ENCODE peak calls at places on chromosomes 16 and 17, in four cellular contexts. One of them, this sample, is unnamed.

GRCh38 chr16:72189865-72190371 is 18.0 kb upstream of the PMFBP1 start:
- DNase-seq in iPS DF 6.9: no peak
- DNase-seq in CD8-positive, alpha-beta memory T cell: no peak
- DNase-seq in CD8-positive, alpha-beta T cell: no peak
- DNase-seq in this sample: peak; percentile 18

GRCh38 chr17:16973760-16974540 is 2.0 kb upstream of the TNFRSF13B start:
- DNase-seq in iPS DF 6.9: no peak
- DNase-seq in CD8-positive, alpha-beta memory T cell: no peak
- DNase-seq in CD8-positive, alpha-beta T cell: no peak
- DNase-seq in this sample: no peak

GRCh38 chr17:72754513-72754912 is 338.0 kb downstream of the SLC39A11 start:
- DNase-seq in iPS DF 6.9: no peak
- DNase-seq in CD8-positive, alpha-beta memory T cell: no peak
- DNase-seq in CD8-positive, alpha-beta T cell: no peak
- DNase-seq in this sample: no peak

GRCh38 chr16:58280846-58281301 is 14.0 kb downstream of the PRSS54 start:
- DNase-seq in iPS DF 6.9: no peak
- DNase-seq in CD8-positive, alpha-beta memory T cell: no peak
- DNase-seq in CD8-positive, alpha-beta T cell: no peak
- DNase-seq in this sample: peak; percentile 22

GRCh38 chr16:25135239-25135878 is 23.8 kb downstream of the LCMT1 start:
- DNase-seq in iPS DF 6.9: no peak
- DNase-seq in CD8-positive, alpha-beta memory T cell: no peak
- DNase-seq in CD8-positive, alpha-beta T cell: no peak
- DNase-seq in this sample: no peak

GRCh38 chr16:55323637-55324490 is at the start of gene IRX6:
- DNase-seq in iPS DF 6.9: no peak
- DNase-seq in CD8-positive, alpha-beta memory T cell: no peak
- DNase-seq in CD8-positive, alpha-beta T cell: no peak
- DNase-seq in this sample: peak; percentile 94

GRCh38 chr17:61403846-61404701 is 4.4 kb downstream of the TBX2 start:
- DNase-seq in iPS DF 6.9: no peak
- DNase-seq in CD8-positive, alpha-beta memory T cell: no peak
- DNase-seq in CD8-positive, alpha-beta T cell: no peak
- DNase-seq in this sample: no peak

GRCh38 chr17:40499551-40500189 is 1.8 kb downstream of the TNS4 start:
- DNase-seq in iPS DF 6.9: no peak
- DNase-seq in CD8-positive, alpha-beta memory T cell: no peak
- DNase-seq in CD8-positive, alpha-beta T cell: no peak
- DNase-seq in this sample: peak; percentile 94

GRCh38 chr17:20035501-20035900 is 26.3 kb downstream of the SPECC1 start:
- DNase-seq in iPS DF 6.9: no peak
- DNase-seq in CD8-positive, alpha-beta memory T cell: no peak
- DNase-seq in CD8-positive, alpha-beta T cell: no peak
- DNase-seq in this sample: no peak

GRCh38 chr17:50903604-50904521 is 37.7 kb upstream of the TOB1 start:
- DNase-seq in iPS DF 6.9: no peak
- DNase-seq in CD8-positive, alpha-beta memory T cell: peak; percentile 70
- DNase-seq in CD8-positive, alpha-beta T cell: peak; percentile 46
- DNase-seq in this sample: no peak

GRCh38 chr17:47611372-47612350 is 38.1 kb upstream of the KPNB1 start:
- DNase-seq in iPS DF 6.9: no peak
- DNase-seq in CD8-positive, alpha-beta memory T cell: no peak
- DNase-seq in CD8-positive, alpha-beta T cell: no peak
- DNase-seq in this sample: no peak

GRCh38 chr17:50020841-50021599 is 26.0 kb upstream of the DLX3 start:
- DNase-seq in iPS DF 6.9: no peak
- DNase-seq in CD8-positive, alpha-beta memory T cell: no peak
- DNase-seq in CD8-positive, alpha-beta T cell: no peak
- DNase-seq in this sample: no peak

GRCh38 chr16:17461951-17462729 is 8.6 kb downstream of the XYLT1 start:
- DNase-seq in iPS DF 6.9: no peak
- DNase-seq in CD8-positive, alpha-beta memory T cell: no peak
- DNase-seq in CD8-positive, alpha-beta T cell: no peak
- DNase-seq in this sample: peak; percentile 86

GRCh38 chr17:72244494-72244893 is 123.7 kb downstream of the SOX9 start:
- DNase-seq in iPS DF 6.9: no peak
- DNase-seq in CD8-positive, alpha-beta memory T cell: no peak
- DNase-seq in CD8-positive, alpha-beta T cell: no peak
- DNase-seq in this sample: no peak

DNA sequence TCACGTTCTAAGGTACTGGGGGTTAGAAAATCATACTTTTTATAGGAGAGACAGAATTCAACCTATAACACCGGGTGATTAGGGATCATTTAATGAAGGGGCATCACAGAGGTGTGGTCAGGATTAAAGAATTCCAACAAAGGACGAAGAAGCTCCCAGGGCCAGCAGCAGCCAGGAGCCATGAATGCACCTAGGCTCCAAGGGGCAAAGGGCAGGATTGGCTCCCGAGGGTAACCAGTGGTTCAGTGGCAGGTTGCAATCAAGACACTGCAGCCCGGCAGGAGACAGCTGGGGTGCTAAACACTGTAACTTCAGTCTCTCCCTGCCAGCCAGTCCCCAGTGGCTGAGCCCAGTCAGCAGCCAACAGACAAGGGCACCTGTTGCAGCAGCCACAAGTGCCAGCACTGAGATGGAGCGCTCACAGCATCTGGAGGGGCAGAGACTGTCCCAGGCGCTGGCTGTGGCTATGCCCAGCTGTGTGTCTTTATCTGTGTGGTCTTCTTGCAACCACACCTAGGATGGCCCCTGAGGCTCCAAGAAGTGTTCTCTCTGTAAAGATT is 23.9 kb downstream of the DHRS7C start:
- DNase-seq in iPS DF 6.9: no peak
- DNase-seq in CD8-positive, alpha-beta memory T cell: no peak
- DNase-seq in CD8-positive, alpha-beta T cell: no peak
- DNase-seq in this sample: no peak
- H3K27ac ChIP-seq in iPS DF 6.9: no peak overlapping the region
- H3K27ac ChIP-seq in CD8-positive, alpha-beta memory T cell: no peak overlapping the region
- H3K27ac ChIP-seq in CD8-positive, alpha-beta T cell: no peak overlapping the region
- H3K27ac ChIP-seq in this sample: no peak overlapping the region

GRCh38 chr17:7834891-7835817 is 1.1 kb downstream of the KDM6B start:
- DNase-seq in iPS DF 6.9: no peak
- DNase-seq in CD8-positive, alpha-beta memory T cell: peak; percentile 88
- DNase-seq in CD8-positive, alpha-beta T cell: peak; percentile 90
- DNase-seq in this sample: peak; percentile 100

GRCh38 chr17:7834554-7834890 is 505 bp downstream of the KDM6B start:
- DNase-seq in iPS DF 6.9: no peak
- DNase-seq in CD8-positive, alpha-beta memory T cell: no peak
- DNase-seq in CD8-positive, alpha-beta T cell: peak; percentile 60
- DNase-seq in this sample: no peak

GRCh38 chr17:7833795-7834553 is at the start of gene KDM6B:
- DNase-seq in iPS DF 6.9: no peak
- DNase-seq in CD8-positive, alpha-beta memory T cell: peak; percentile 88
- DNase-seq in CD8-positive, alpha-beta T cell: peak; percentile 87
- DNase-seq in this sample: peak; percentile 94

GRCh38 chr17:7832431-7832830 is 1.6 kb upstream of the KDM6B start:
- DNase-seq in iPS DF 6.9: no peak
- DNase-seq in CD8-positive, alpha-beta memory T cell: no peak
- DNase-seq in CD8-positive, alpha-beta T cell: no peak
- DNase-seq in this sample: no peak

GRCh38 chr17:7833011-7833794 is 814 bp upstream of the KDM6B start:
- DNase-seq in iPS DF 6.9: no peak
- DNase-seq in CD8-positive, alpha-beta memory T cell: no peak
- DNase-seq in CD8-positive, alpha-beta T cell: no peak
- DNase-seq in this sample: no peak
- H3K27ac ChIP-seq in iPS DF 6.9: no peak overlapping the region
- H3K27ac ChIP-seq in CD8-positive, alpha-beta memory T cell: no peak overlapping the region
- H3K27ac ChIP-seq in CD8-positive, alpha-beta T cell: no peak overlapping the region
- H3K27ac ChIP-seq in this sample: no peak overlapping the region

GRCh38 chr16:69618721-69619120 is 53.0 kb downstream of the NFAT5 start:
- DNase-seq in iPS DF 6.9: no peak
- DNase-seq in CD8-positive, alpha-beta memory T cell: no peak
- DNase-seq in CD8-positive, alpha-beta T cell: no peak
- DNase-seq in this sample: no peak
- H3K27ac ChIP-seq in iPS DF 6.9: no peak overlapping the region
- H3K27ac ChIP-seq in CD8-positive, alpha-beta memory T cell: no peak overlapping the region
- H3K27ac ChIP-seq in CD8-positive, alpha-beta T cell: no peak overlapping the region
- H3K27ac ChIP-seq in this sample: no peak overlapping the region

GRCh38 chr17:78266771-78267170 is 35.3 kb downstream of the TMEM235 start:
- DNase-seq in iPS DF 6.9: no peak
- DNase-seq in CD8-positive, alpha-beta memory T cell: no peak
- DNase-seq in CD8-positive, alpha-beta T cell: no peak
- DNase-seq in this sample: no peak

GRCh38 chr17:78267257-78268073 is 36.0 kb downstream of the TMEM235 start:
- DNase-seq in iPS DF 6.9: no peak
- DNase-seq in CD8-positive, alpha-beta memory T cell: no peak
- DNase-seq in CD8-positive, alpha-beta T cell: no peak
- DNase-seq in this sample: no peak

GRCh38 chr17:78268960-78269892 is 37.8 kb downstream of the TMEM235 start:
- DNase-seq in iPS DF 6.9: no peak
- DNase-seq in CD8-positive, alpha-beta memory T cell: no peak
- DNase-seq in CD8-positive, alpha-beta T cell: no peak
- DNase-seq in this sample: peak; percentile 69

GRCh38 chr17:78269893-78270490 is 38.6 kb downstream of the TMEM235 start:
- DNase-seq in iPS DF 6.9: no peak
- DNase-seq in CD8-positive, alpha-beta memory T cell: no peak
- DNase-seq in CD8-positive, alpha-beta T cell: no peak
- DNase-seq in this sample: peak; percentile 51

GRCh38 chr17:78268191-78268874 is 36.9 kb downstream of the TMEM235 start:
- DNase-seq in iPS DF 6.9: no peak
- DNase-seq in CD8-positive, alpha-beta memory T cell: no peak
- DNase-seq in CD8-positive, alpha-beta T cell: no peak
- DNase-seq in this sample: no peak
- H3K27ac ChIP-seq in iPS DF 6.9: no peak overlapping the region
- H3K27ac ChIP-seq in CD8-positive, alpha-beta memory T cell: no peak overlapping the region
- H3K27ac ChIP-seq in CD8-positive, alpha-beta T cell: no peak overlapping the region
- H3K27ac ChIP-seq in this sample: peak overlapping the region; percentile 10

DNA sequence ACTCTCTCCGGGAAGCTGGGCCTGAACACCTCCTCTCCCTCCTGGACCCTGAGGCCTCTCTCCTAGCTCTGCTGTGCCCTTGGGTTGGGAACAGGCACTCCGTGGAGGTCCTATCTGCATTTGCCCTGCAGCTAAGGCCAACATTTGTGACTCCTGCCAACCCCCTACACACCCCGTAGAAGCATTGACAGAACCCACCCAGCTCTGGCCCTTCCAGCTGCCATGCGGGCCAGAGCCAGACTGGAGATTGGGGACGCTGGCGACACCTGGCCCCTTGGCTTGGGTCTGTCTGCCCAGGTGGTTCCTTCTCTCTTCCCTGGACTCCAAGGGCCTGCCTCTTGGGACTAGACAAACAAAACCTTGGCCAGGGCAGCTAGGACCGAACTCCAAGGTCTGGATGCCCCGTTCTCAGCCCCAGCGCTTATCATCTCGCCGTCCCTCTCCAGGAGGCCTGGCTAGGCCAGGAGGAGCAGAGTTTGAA is 644 bp upstream of the RHBDF2 start:
- DNase-seq in iPS DF 6.9: no peak
- DNase-seq in CD8-positive, alpha-beta memory T cell: no peak
- DNase-seq in CD8-positive, alpha-beta T cell: no peak
- DNase-seq in this sample: peak; percentile 33
- H3K27ac ChIP-seq in iPS DF 6.9: no peak overlapping the region
- H3K27ac ChIP-seq in CD8-positive, alpha-beta memory T cell: peak overlapping the region; percentile 51
- H3K27ac ChIP-seq in CD8-positive, alpha-beta T cell: peak overlapping the region; percentile 73
- H3K27ac ChIP-seq in this sample: no peak overlapping the region

DNA sequence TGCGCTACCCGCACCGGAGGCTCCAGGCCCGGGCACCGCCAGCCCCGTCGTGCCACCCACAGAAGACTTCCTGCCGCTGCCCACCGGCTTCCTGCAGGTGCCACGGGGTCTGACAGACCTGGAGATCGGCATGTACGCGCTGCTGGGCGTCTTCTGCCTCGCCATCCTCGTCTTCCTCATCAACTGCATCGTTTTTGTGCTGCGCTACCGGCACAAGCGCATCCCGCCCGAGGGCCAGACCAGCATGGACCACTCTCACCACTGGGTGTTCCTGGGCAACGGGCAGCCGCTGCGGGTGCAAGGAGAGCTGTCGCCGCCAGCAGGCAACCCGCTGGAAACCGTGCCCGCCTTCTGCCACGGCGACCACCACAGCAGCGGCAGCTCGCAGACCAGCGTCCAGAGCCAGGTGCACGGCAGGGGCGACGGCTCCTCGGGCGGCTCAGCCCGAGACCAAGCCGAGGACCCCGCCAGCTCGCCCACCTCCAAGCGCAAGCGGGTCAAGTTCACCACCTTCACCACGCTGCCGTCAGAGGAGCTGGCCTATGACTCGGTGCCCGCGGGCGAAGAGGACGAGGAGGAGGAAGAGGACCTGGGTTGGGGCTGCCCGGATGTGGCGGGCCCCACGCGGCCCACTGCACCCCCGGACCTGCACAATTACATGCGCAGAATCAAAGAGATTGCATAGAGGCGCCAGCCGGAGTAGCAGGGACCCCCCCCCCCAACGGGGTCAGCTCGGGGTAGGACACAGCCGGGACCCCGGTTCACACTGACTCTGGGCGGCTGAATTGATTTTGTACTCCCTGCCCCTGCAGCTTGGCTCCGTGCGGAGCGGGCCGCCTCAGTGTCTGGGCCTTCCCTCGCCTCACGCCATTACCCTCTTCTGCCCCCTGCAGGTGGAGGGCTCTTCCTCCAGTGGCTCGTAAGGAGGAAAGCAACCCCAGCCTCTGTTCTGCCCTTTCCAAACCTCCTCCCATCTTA is 58.5 kb downstream of the TMEM132E start:
- DNase-seq in iPS DF 6.9: peak; percentile 55
- DNase-seq in CD8-positive, alpha-beta memory T cell: peak; percentile 69
- DNase-seq in CD8-positive, alpha-beta T cell: peak; percentile 82
- DNase-seq in this sample: peak; percentile 81
- H3K27ac ChIP-seq in iPS DF 6.9: no peak overlapping the region
- H3K27ac ChIP-seq in CD8-positive, alpha-beta memory T cell: no peak overlapping the region
- H3K27ac ChIP-seq in CD8-positive, alpha-beta T cell: peak overlapping the region; percentile 24
- H3K27ac ChIP-seq in this sample: no peak overlapping the region

GRCh38 chr17:21191698-21192097 is 22.3 kb downstream of the TMEM11 start:
- DNase-seq in iPS DF 6.9: no peak
- DNase-seq in CD8-positive, alpha-beta memory T cell: no peak
- DNase-seq in CD8-positive, alpha-beta T cell: no peak
- DNase-seq in this sample: no peak

GRCh38 chr17:21193031-21193430 is 20.9 kb downstream of the TMEM11 start:
- DNase-seq in iPS DF 6.9: no peak
- DNase-seq in CD8-positive, alpha-beta memory T cell: no peak
- DNase-seq in CD8-positive, alpha-beta T cell: no peak
- DNase-seq in this sample: no peak

GRCh38 chr17:21194210-21194609 is 19.8 kb downstream of the TMEM11 start:
- DNase-seq in iPS DF 6.9: no peak
- DNase-seq in CD8-positive, alpha-beta memory T cell: no peak
- DNase-seq in CD8-positive, alpha-beta T cell: no peak
- DNase-seq in this sample: no peak

GRCh38 chr17:21196126-21196525 is 17.8 kb downstream of the TMEM11 start:
- DNase-seq in iPS DF 6.9: no peak
- DNase-seq in CD8-positive, alpha-beta memory T cell: no peak
- DNase-seq in CD8-positive, alpha-beta T cell: no peak
- DNase-seq in this sample: no peak

GRCh38 chr17:21194688-21195087 is 19.3 kb downstream of the TMEM11 start:
- DNase-seq in iPS DF 6.9: no peak
- DNase-seq in CD8-positive, alpha-beta memory T cell: no peak
- DNase-seq in CD8-positive, alpha-beta T cell: no peak
- DNase-seq in this sample: no peak
- H3K27ac ChIP-seq in iPS DF 6.9: no peak overlapping the region
- H3K27ac ChIP-seq in CD8-positive, alpha-beta memory T cell: no peak overlapping the region
- H3K27ac ChIP-seq in CD8-positive, alpha-beta T cell: no peak overlapping the region
- H3K27ac ChIP-seq in this sample: no peak overlapping the region